ENCODE peak calls at places on chromosome 6, in nine cellular contexts. N is EL; V is stimulated activated CD4-positive, alpha-beta T cell treated with anti-CD3 and anti-CD28 coated beads, Interleukin-2, amount 100 ng/mL, for 4 hours; P is left ventricle myocardium superior; Y is C1 segment of cervical spinal cord; R is NCI-H1092 treated with DMSO at 0.1 percent for 48 hours; O is sciatic nerve; U is OCI-LY7; B is dorsolateral prefrontal cortex. D is an unnamed sample.

GRCh38 chr6:124517339-124517738 is 444.9 kb upstream of the RNF217 start:
- DNase-seq in V (no peak), N (no peak), B (no peak), Y (no peak), U (no peak), P (no peak), R (no peak), O (no peak), D (no peak)

GRCh38 chr6:56025785-56026184 is 150.4 kb upstream of the BMP5 start:
- DNase-seq in V (no peak), R (no peak), U (no peak), N (no peak), O (no peak), P (no peak), B (no peak), Y (no peak), D (no peak)

GRCh38 chr6:168090706-168091105 is 11.7 kb upstream of the FRMD1 start:
- DNase-seq in U (no peak), B (no peak), P (no peak), N (no peak), V (no peak), O (no peak), Y (no peak), R (no peak), D (no peak)

GRCh38 chr6:168102093-168102985 is 23.3 kb upstream of the FRMD1 start:
- DNase-seq in N (no peak), P (no peak), V (no peak), Y (no peak), B (no peak), R (peak), O (no peak), U (no peak), D (no peak)

GRCh38 chr6:52654007-52654406 is 16.9 kb upstream of the TMEM14A start:
- DNase-seq in V (no peak), O (no peak), B (no peak), R (no peak), U (no peak), P (no peak), N (no peak), Y (no peak), D (no peak)

GRCh38 chr6:89035252-89036106 is 45.1 kb upstream of the PNRC1 start:
- DNase-seq in B (no peak), U (no peak), P (peak), R (no peak), V (no peak), Y (no peak), N (peak), O (peak), D (no peak)

GRCh38 chr6:168124921-168125320 is 45.9 kb upstream of the FRMD1 start:
- DNase-seq in Y (no peak), R (no peak), P (no peak), V (no peak), O (no peak), N (no peak), U (no peak), B (no peak), D (no peak)

GRCh38 chr6:72826033-72826432 is 204.2 kb downstream of the KCNQ5 start:
- DNase-seq in U (no peak), V (no peak), B (no peak), Y (no peak), P (no peak), R (no peak), N (peak), O (no peak), D (no peak)

GRCh38 chr6:34922177-34922663 is 33.2 kb downstream of the ANKS1A start:
- DNase-seq in Y (no peak), N (peak), B (no peak), U (peak), R (no peak), O (no peak), P (no peak), V (no peak), D (no peak)

GRCh38 chr6:37897321-37897720 is 77.8 kb downstream of the ZFAND3 start:
- DNase-seq in U (no peak), V (no peak), N (peak), Y (no peak), P (no peak), B (no peak), R (no peak), O (no peak), D (no peak)

GRCh38 chr6:14791525-14791924 is 454.3 kb upstream of the JARID2 start:
- DNase-seq in V (no peak), P (no peak), O (no peak), R (no peak), N (peak), Y (no peak), U (no peak), B (no peak), D (no peak)

GRCh38 chr6:31597006-31597405 is 4.2 kb upstream of the NCR3 start:
- DNase-seq in U (peak), B (no peak), P (no peak), O (no peak), Y (no peak), N (peak), V (peak), R (peak), D (peak)

GRCh38 chr6:112325449-112325848 is 21.7 kb upstream of the RFPL4B start:
- DNase-seq in U (no peak), R (no peak), B (no peak), V (no peak), Y (no peak), O (peak), N (no peak), P (no peak), D (no peak)

GRCh38 chr6:144898052-144898689 is 613.0 kb downstream of the UTRN start:
- DNase-seq in R (no peak), Y (no peak), O (no peak), B (no peak), V (no peak), U (no peak), N (peak), P (no peak), D (no peak)

GRCh38 chr6:4727236-4727635 is 49.0 kb upstream of the CDYL start:
- DNase-seq in O (no peak), V (no peak), U (no peak), Y (no peak), N (no peak), R (no peak), P (no peak), B (no peak), D (no peak)

GRCh38 chr6:90286884-90287488 is 9.7 kb downstream of the BACH2 start:
- DNase-seq in N (peak), B (no peak), U (peak), O (no peak), P (no peak), Y (no peak), V (peak), R (no peak), D (peak)

GRCh38 chr6:54288476-54288875 is 19.8 kb upstream of the TINAG start:
- DNase-seq in B (no peak), U (no peak), R (no peak), N (no peak), O (no peak), P (no peak), V (no peak), Y (no peak), D (no peak)

GRCh38 chr6:155782320-155782730 is 326.7 kb upstream of the NOX3 start:
- DNase-seq in R (no peak), O (no peak), V (no peak), Y (no peak), P (no peak), N (peak), B (no peak), U (no peak), D (no peak)

GRCh38 chr6:87393026-87393622 is 14.6 kb upstream of the CFAP206 start:
- DNase-seq in V (no peak), U (peak), R (peak), P (no peak), O (no peak), Y (peak), N (peak), B (peak), D (peak)

GRCh38 chr6:145733770-145734169 is 1.6 kb downstream of the EPM2A start:
- DNase-seq in B (no peak), R (peak), V (no peak), P (no peak), U (peak), N (no peak), O (no peak), Y (no peak), D (no peak)

GRCh38 chr6:133101790-133102189 is 139.4 kb upstream of the EYA4 start:
- DNase-seq in V (no peak), N (no peak), U (no peak), R (no peak), P (no peak), O (no peak), Y (no peak), B (no peak), D (no peak)

GRCh38 chr6:105519954-105520353 is 117.1 kb upstream of the PREP start:
- DNase-seq in P (no peak), Y (no peak), V (no peak), N (no peak), R (no peak), O (no peak), U (no peak), B (no peak), D (no peak)

GRCh38 chr6:4107873-4108272 is 27.5 kb downstream of the ECI2 start:
- DNase-seq in P (no peak), V (no peak), B (no peak), N (no peak), U (no peak), O (no peak), R (no peak), Y (no peak), D (no peak)

GRCh38 chr6:6438286-6438685 is 117.8 kb upstream of the F13A1 start:
- DNase-seq in B (no peak), O (no peak), R (no peak), V (no peak), Y (no peak), P (no peak), U (no peak), N (no peak), D (no peak)

GRCh38 chr6:151627689-151628444 is 134.1 kb downstream of the CCDC170 start:
- DNase-seq in Y (no peak), B (no peak), O (no peak), U (no peak), P (no peak), R (no peak), N (no peak), V (no peak), D (no peak)

GRCh38 chr6:26268659-26269402 is 96.2 kb upstream of the BTN3A2 start:
- DNase-seq in N (peak), R (peak), Y (no peak), B (no peak), V (no peak), O (no peak), P (no peak), U (peak), D (no peak)